ENCODE peak calls at places on chromosomes 4 and X, in ten cellular contexts. J, D, F, P, A, V, R, S, U and Z are unnamed samples.

GRCh38 chrX:15882704-15883539 is 28.3 kb upstream of the AP1S2 start:
- DNase-seq in R (no peak), P (no peak), D (no peak), F (no peak), V (peak; percentile 11), J (no peak), A (peak; percentile 43), U (peak; percentile 6), S (no peak), Z (peak; percentile 4)

GRCh38 chrX:68822641-68823410 is 6.0 kb upstream of the EFNB1 start:
- DNase-seq in S (no peak), V (peak; percentile 69), R (no peak), A (peak; percentile 81), P (no peak), F (no peak), J (no peak), D (no peak), U (peak; percentile 52), Z (peak; percentile 53)

GRCh38 chrX:32877592-32877991 is 333.8 kb downstream of the DMD start:
- DNase-seq in R (no peak), V (no peak), D (no peak), S (no peak), F (peak; percentile 79), U (no peak), A (no peak), P (peak; percentile 60), J (no peak), Z (no peak)

GRCh38 chrX:41350976-41351569 is 17.1 kb downstream of the DDX3X start:
- DNase-seq in P (no peak), A (no peak), F (no peak), U (peak; percentile 52), S (no peak), V (peak; percentile 22), D (no peak), R (no peak), J (no peak), Z (peak; percentile 15)

GRCh38 chrX:70013483-70014222 is 36.1 kb downstream of the AWAT2 start:
- DNase-seq in A (peak; percentile 71), S (no peak), D (no peak), J (no peak), V (no peak), R (no peak), P (no peak), U (no peak), F (no peak), Z (no peak)

GRCh38 chr4:30879841-30880240 is 159.7 kb downstream of the PCDH7 start:
- DNase-seq in A (no peak), S (no peak), V (no peak), F (no peak), J (no peak), U (no peak), R (no peak), D (no peak), P (no peak), Z (no peak)

GRCh38 chrX:48578661-48579128 is 4.4 kb downstream of the RBM3 start:
- DNase-seq in J (no peak), A (no peak), S (no peak), U (no peak), V (no peak), R (no peak), D (no peak), F (no peak), P (no peak), Z (peak; percentile 30)

GRCh38 chr4:67632492-67632891 is 68.5 kb downstream of the UBA6 start:
- DNase-seq in D (no peak), S (no peak), J (no peak), R (no peak), U (no peak), F (no peak), V (no peak), A (no peak), P (no peak), Z (no peak)

GRCh38 chrX:373641-374471 is 12.9 kb downstream of the PPP2R3B start:
- DNase-seq in J (peak; percentile 52), A (peak; percentile 30), F (no peak), V (peak; percentile 55), R (no peak), S (no peak), D (no peak), U (peak; percentile 42), P (peak; percentile 36), Z (peak; percentile 54)

GRCh38 chrX:374566-374965 is 12.1 kb downstream of the PPP2R3B start:
- DNase-seq in F (no peak), J (no peak), A (no peak), U (peak; percentile 30), P (no peak), S (no peak), D (no peak), V (peak; percentile 56), R (no peak), Z (peak; percentile 70)

GRCh38 chrX:370963-371745 is 15.6 kb downstream of the PPP2R3B start:
- DNase-seq in U (no peak), V (no peak), S (no peak), R (no peak), F (no peak), A (no peak), D (no peak), J (no peak), P (no peak), Z (no peak)

GRCh38 chrX:371907-372306 is 14.8 kb downstream of the PPP2R3B start:
- DNase-seq in A (no peak), S (no peak), P (no peak), J (no peak), R (no peak), D (no peak), V (no peak), U (no peak), F (no peak), Z (no peak)

DNA sequence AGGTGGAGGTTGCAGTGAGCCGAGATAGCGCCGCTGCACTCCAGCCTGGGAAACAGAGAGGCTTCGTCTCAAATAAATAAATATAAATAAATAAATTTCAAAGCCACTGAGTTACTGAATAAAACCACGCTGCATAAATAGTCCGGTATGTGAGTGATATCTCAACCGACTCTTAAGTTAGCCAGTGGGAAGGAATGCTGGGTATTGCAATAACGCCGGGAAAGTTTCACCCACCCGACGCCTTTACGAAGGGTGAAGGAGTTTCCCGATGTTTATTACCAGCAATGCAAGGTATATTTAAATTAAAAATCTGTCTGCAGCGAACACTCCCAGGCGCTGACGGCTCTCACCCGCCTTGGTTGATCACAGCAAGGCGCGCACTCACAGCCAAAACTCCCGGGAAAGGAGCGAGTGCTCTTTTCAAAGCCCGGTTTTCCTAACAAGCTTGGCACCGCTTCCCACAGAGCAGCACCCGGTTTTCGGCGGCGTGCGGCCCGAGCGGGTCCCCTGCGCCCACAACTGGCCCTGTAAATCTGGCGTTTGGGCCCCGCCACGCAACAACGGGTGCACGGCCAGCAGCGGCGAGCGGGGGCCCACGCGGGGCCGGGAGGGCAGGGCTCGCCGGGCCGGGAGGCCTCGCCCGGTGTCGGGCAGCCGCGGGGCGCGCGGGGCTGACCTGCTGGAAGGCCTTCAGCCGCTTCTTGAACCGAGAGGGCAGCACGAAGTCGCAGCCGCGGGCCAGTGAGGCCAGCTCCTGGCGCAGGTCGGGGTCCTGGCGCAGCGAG is 13.7 kb downstream of the PPP2R3B start:
- DNase-seq in P (no peak), A (peak; percentile 29), U (peak; percentile 18), F (no peak), R (no peak), D (no peak), V (peak; percentile 38), S (no peak), J (no peak), Z (no peak)
- H3K4me3 ChIP-seq in P (peak overlapping the region; percentile 39), A (peak overlapping the region; percentile 85), U (peak overlapping the region; percentile 56), F (no peak overlapping the region), R (peak overlapping the region; percentile 65), D (no peak overlapping the region), V (peak overlapping the region; percentile 76), S (no peak overlapping the region), J (peak overlapping the region; percentile 80), Z (peak overlapping the region; percentile 65)

GRCh38 chr4:101987623-101988243 is 197.2 kb downstream of the BANK1 start:
- DNase-seq in P (no peak), U (peak; percentile 89), J (no peak), D (no peak), R (no peak), F (no peak), A (no peak), V (no peak), S (no peak), Z (no peak)

GRCh38 chr4:101977096-101977495 is 186.6 kb downstream of the BANK1 start:
- DNase-seq in A (peak; percentile 98), J (no peak), S (no peak), U (peak; percentile 89), P (peak; percentile 20), D (no peak), R (no peak), F (peak; percentile 83), V (peak; percentile 99), Z (peak; percentile 48)

GRCh38 chr4:101983835-101984234 is 193.3 kb downstream of the BANK1 start:
- DNase-seq in U (no peak), F (no peak), A (no peak), S (no peak), D (no peak), R (no peak), V (no peak), J (no peak), P (no peak), Z (no peak)

GRCh38 chr4:101981756-101982155 is 191.2 kb downstream of the BANK1 start:
- DNase-seq in P (peak; percentile 75), R (no peak), S (no peak), V (no peak), A (no peak), U (no peak), D (no peak), J (no peak), F (peak; percentile 93), Z (no peak)
- H3K27ac ChIP-seq in P (peak overlapping the region; percentile 45), R (no peak overlapping the region), S (no peak overlapping the region), V (no peak overlapping the region), A (no peak overlapping the region), U (no peak overlapping the region), D (no peak overlapping the region), J (no peak overlapping the region), F (peak overlapping the region; percentile 47), Z (no peak overlapping the region)

GRCh38 chr4:122797405-122798094 is 29.1 kb upstream of the FGF2 start:
- DNase-seq in J (no peak), A (no peak), F (no peak), U (no peak), D (no peak), P (no peak), V (no peak), R (no peak), S (no peak), Z (no peak)
- H3K4me3 ChIP-seq in J (no peak overlapping the region), A (no peak overlapping the region), F (no peak overlapping the region), U (peak overlapping the region; percentile 36), D (peak overlapping the region; percentile 22), P (no peak overlapping the region), V (peak overlapping the region; percentile 65), R (no peak overlapping the region), S (no peak overlapping the region), Z (peak overlapping the region; percentile 22)

DNA sequence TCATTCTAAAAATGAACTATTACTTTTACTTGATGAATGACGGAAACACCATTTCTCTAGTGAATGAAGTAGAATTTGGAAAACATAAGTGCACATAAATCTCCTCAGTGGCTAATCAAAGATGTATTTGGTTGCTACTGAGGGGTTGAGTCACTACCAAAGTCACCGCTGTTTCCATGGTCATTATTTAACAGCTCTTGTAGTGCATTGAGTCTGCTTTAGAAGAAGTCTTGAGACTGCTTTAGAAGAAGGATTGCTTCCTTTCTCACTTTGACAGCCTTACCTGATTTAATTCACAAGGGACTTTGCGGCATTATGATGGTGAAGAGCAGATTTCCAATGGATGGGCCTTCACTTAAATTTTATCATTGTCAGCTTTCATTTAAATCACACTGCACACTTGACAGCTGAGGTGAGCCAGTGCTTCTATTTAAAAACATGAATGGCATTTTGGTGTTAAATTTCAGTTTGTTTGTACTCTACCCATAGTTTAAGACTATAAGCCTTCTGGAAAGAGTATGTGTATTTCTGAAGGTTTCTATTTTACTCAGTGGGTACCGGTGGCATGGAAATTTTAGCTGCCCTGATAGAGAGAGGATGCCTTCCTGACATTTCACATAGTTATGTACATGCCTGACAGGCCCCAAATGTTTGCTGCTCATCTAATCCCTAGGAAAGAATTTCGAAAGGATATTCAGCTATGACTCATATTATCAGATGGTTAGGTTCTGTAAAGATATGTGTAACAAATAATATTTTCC is 9.5 kb downstream of the ASB5 start:
- DNase-seq in V (peak; percentile 74), F (peak; percentile 39), D (no peak), R (no peak), J (no peak), S (no peak), P (no peak), U (peak; percentile 58), A (peak; percentile 54), Z (no peak)
- H3K27ac ChIP-seq in V (peak overlapping the region; percentile 42), F (no peak overlapping the region), D (no peak overlapping the region), R (no peak overlapping the region), J (no peak overlapping the region), S (no peak overlapping the region), P (no peak overlapping the region), U (peak overlapping the region; percentile 85), A (no peak overlapping the region), Z (peak overlapping the region; percentile 24)